ENCODE peak calls at places on chromosomes 3 and 15, in ten cellular contexts. B is heart left ventricle, G is NB4, J is colonic mucosa, Z is astrocyte of the spinal cord, R is ovary, I is fibroblast of pulmonary artery, F is choroid plexus epithelial cell, N is lower lobe of right lung, A is suprapubic skin. E is an unnamed sample.

GRCh38 chr3:34106879-34107278 is 308.4 kb downstream of the PDCD6IP start:
- DNase-seq in B (no peak), G (peak; percentile 55), J (peak; percentile 54), Z (peak; percentile 20), R (no peak), I (peak; percentile 66), F (peak; percentile 63), N (no peak), A (no peak), E (no peak)

GRCh38 chr15:55434989-55435825 is 26.9 kb downstream of the PIERCE2 start:
- DNase-seq in B (no peak), G (peak; percentile 76), J (peak; percentile 26), Z (peak; percentile 71), R (no peak), I (peak; percentile 80), F (peak; percentile 84), N (no peak), A (no peak), E (no peak)

GRCh38 chr3:143648708-143649107 is 199.6 kb downstream of the SLC9A9 start:
- DNase-seq in B (no peak), G (peak; percentile 14), J (no peak), Z (no peak), R (no peak), I (no peak), F (peak; percentile 24), N (no peak), A (no peak), E (no peak)

GRCh38 chr3:56758539-56758981 is 43.2 kb downstream of the ARHGEF3 start:
- DNase-seq in B (no peak), G (peak; percentile 84), J (no peak), Z (peak; percentile 88), R (no peak), I (peak; percentile 89), F (peak; percentile 94), N (peak; percentile 55), A (no peak), E (no peak)

GRCh38 chr15:41559489-41560177 is 621 bp downstream of the TYRO3 start:
- DNase-seq in B (no peak), G (peak; percentile 24), J (peak; percentile 31), Z (peak; percentile 5), R (peak; percentile 66), I (no peak), F (no peak), N (no peak), A (no peak), E (no peak)

GRCh38 chr3:138038725-138039462 is 28.9 kb downstream of the CLDN18 start:
- DNase-seq in B (no peak), G (no peak), J (no peak), Z (no peak), R (no peak), I (no peak), F (no peak), N (peak; percentile 55), A (no peak), E (no peak)

GRCh38 chr3:66808891-66809578 is 189.1 kb upstream of the KBTBD8 start:
- DNase-seq in B (no peak), G (no peak), J (peak; percentile 32), Z (no peak), R (no peak), I (no peak), F (no peak), N (no peak), A (no peak), E (no peak)

GRCh38 chr3:11150256-11150655 is 4.0 kb upstream of the HRH1 start:
- DNase-seq in B (no peak), G (no peak), J (no peak), Z (no peak), R (no peak), I (no peak), F (no peak), N (no peak), A (no peak), E (no peak)

GRCh38 chr15:82039871-82040270 is 5.9 kb downstream of the MEX3B start:
- DNase-seq in B (no peak), G (no peak), J (no peak), Z (no peak), R (no peak), I (no peak), F (no peak), N (no peak), A (no peak), E (no peak)

GRCh38 chr3:36763850-36764703 is at the start of gene DCLK3:
- DNase-seq in B (no peak), G (no peak), J (no peak), Z (no peak), R (no peak), I (no peak), F (no peak), N (no peak), A (no peak), E (no peak)

GRCh38 chr3:2024713-2025112 is 74.0 kb upstream of the CNTN4 start:
- DNase-seq in B (no peak), G (no peak), J (no peak), Z (no peak), R (no peak), I (no peak), F (no peak), N (no peak), A (no peak), E (no peak)

GRCh38 chr15:50108446-50108845 is 10.6 kb downstream of the ATP8B4 start:
- DNase-seq in B (no peak), G (peak; percentile 87), J (no peak), Z (no peak), R (no peak), I (no peak), F (no peak), N (no peak), A (no peak), E (no peak)
- TF ChIP-seq CTCF in B (no peak), G (no peak), J (no peak), Z (no peak), R (no peak), I (no peak), F (no peak), N (no peak), A (no peak), E (no peak)

DNA sequence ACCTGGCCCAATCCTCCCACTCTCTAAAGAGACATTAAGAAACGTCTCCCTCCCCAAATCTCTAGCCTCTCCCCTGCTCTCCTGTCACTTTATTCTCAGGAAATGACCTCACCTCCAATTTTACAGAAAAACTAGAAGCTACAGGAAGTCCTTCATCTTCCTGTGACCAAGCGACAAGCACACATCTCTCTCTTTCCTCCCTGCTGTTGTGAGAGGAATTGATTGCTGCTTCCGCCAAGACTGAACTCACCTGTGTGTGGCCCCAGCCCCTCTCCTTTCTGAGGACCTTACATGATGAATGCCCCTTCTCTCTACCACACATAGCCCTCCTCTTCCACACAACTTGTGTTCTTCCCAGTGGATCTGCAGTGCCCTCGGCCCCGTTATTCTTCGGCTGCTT is 18.2 kb downstream of the DNAJB8 start:
- DNase-seq in B (no peak), G (no peak), J (no peak), Z (no peak), R (no peak), I (no peak), F (no peak), N (no peak), A (no peak), E (no peak)
- H3K4me3 ChIP-seq in B (no peak overlapping the region), G (no peak overlapping the region), J (no peak overlapping the region), Z (no peak overlapping the region), R (no peak overlapping the region), I (no peak overlapping the region), F (no peak overlapping the region), N (no peak overlapping the region), A (no peak overlapping the region), E (no peak overlapping the region)

GRCh38 chr3:157493627-157494550 is 9.3 kb downstream of the VEPH1 start:
- DNase-seq in B (no peak), G (peak; percentile 58), J (no peak), Z (peak; percentile 71), R (no peak), I (peak; percentile 86), F (peak; percentile 82), N (no peak), A (no peak), E (peak; percentile 31)
- TF ChIP-seq CTCF in B (peak; percentile 69), G (peak; percentile 31), J (peak; percentile 57), Z (peak; percentile 57), R (no peak), I (peak; percentile 71), F (peak; percentile 62), N (peak; percentile 61), A (no peak), E (no peak)

GRCh38 chr3:47803478-47804025 is 614 bp downstream of the DHX30 start:
- DNase-seq in B (no peak), G (peak; percentile 90), J (no peak), Z (no peak), R (no peak), I (no peak), F (peak; percentile 19), N (no peak), A (no peak), E (no peak)
- H3K4me3 ChIP-seq in B (peak overlapping the region; percentile 69), G (peak overlapping the region; percentile 92), J (peak overlapping the region; percentile 94), Z (peak overlapping the region; percentile 83), R (peak overlapping the region; percentile 88), I (peak overlapping the region; percentile 89), F (peak overlapping the region; percentile 82), N (peak overlapping the region; percentile 84), A (peak overlapping the region; percentile 93), E (peak overlapping the region; percentile 91)

DNA sequence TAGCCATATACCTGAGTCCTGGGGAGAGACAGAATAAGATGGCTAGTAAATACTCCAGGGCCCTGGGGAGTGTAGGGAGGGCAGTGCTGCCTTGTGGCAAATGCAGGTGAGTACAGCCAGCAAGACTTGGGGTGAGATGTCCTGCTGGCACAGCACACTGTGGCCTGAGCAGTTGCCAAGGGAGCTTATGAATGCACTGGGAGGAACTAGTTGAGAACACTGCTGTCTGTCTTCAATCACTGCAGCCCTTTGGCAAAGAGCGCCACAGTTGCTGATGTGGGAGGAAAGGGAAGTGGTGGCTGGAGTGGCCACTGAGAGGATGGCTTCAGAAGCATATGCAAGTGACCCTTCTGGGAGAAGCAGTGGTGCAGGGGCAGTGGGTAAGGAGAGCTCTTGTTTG is 264.6 kb downstream of the RORA start:
- DNase-seq in B (no peak), G (no peak), J (no peak), Z (no peak), R (no peak), I (no peak), F (no peak), N (no peak), A (no peak), E (peak; percentile 89)
- TF ChIP-seq CTCF in B (no peak), G (peak; percentile 10), J (no peak), Z (no peak), R (no peak), I (no peak), F (no peak), N (no peak), A (no peak), E (no peak)